ENCODE peak calls at places on chromosome 18, in five cellular contexts. C, R, U, H and O are unnamed samples.

GRCh38 chr18:24426398-24427294 is at the start of gene IMPACT:
- DNase-seq in C (peak), R (peak), U (peak), H (peak), O (peak)

GRCh38 chr18:36089001-36089400 is 21.6 kb upstream of the RPRD1A start:
- DNase-seq in H (no peak), U (no peak), R (peak), C (no peak), O (no peak)

GRCh38 chr18:69599377-69599776 is 198.7 kb downstream of the DOK6 start:
- DNase-seq in U (no peak), H (no peak), R (no peak), C (no peak), O (no peak)

GRCh38 chr18:79395761-79396404 is at the start of gene NFATC1:
- DNase-seq in R (peak), H (peak), C (no peak), U (no peak), O (no peak)

GRCh38 chr18:54845788-54846187 is 17.5 kb downstream of the RAB27B start:
- DNase-seq in U (no peak), R (peak), C (no peak), H (no peak), O (no peak)

GRCh38 chr18:73613706-73614340 is 533.8 kb downstream of the FBXO15 start:
- DNase-seq in C (no peak), H (no peak), U (no peak), R (peak), O (no peak)

GRCh38 chr18:475202-475624 is 25.3 kb downstream of the COLEC12 start:
- DNase-seq in H (no peak), U (no peak), C (no peak), R (peak), O (peak)

GRCh38 chr18:44725300-44726096 is 44.8 kb downstream of the SETBP1 start:
- DNase-seq in U (no peak), H (no peak), R (peak), C (peak), O (no peak)

GRCh38 chr18:48555465-48555995 is 16.7 kb downstream of the CTIF start:
- DNase-seq in R (no peak), C (no peak), H (no peak), U (no peak), O (no peak)

GRCh38 chr18:77177009-77177408 is 44.4 kb upstream of the MBP start:
- DNase-seq in U (no peak), C (no peak), H (no peak), R (peak), O (no peak)

GRCh38 chr18:58525517-58525916 is 103.4 kb downstream of the ALPK2 start:
- DNase-seq in R (peak), U (no peak), H (no peak), C (no peak), O (peak)

GRCh38 chr18:21053127-21053526 is 58.5 kb downstream of the ROCK1 start:
- DNase-seq in C (no peak), H (no peak), U (no peak), R (peak), O (peak)

GRCh38 chr18:48894266-48894600 is 56.5 kb downstream of the SMAD7 start:
- DNase-seq in R (no peak), U (no peak), H (peak), C (no peak), O (no peak)

GRCh38 chr18:47953471-47953931 is 23.0 kb upstream of the SMAD2 start:
- DNase-seq in C (no peak), U (peak), H (no peak), R (peak), O (peak)

GRCh38 chr18:72375628-72376027 is 168.5 kb downstream of the CBLN2 start:
- DNase-seq in U (no peak), R (no peak), C (no peak), H (no peak), O (peak)

GRCh38 chr18:45330170-45330594 is 285.1 kb upstream of the SLC14A2 start:
- DNase-seq in R (peak), H (no peak), C (no peak), U (no peak), O (no peak)

GRCh38 chr18:23133860-23134779 is 1.2 kb upstream of the CABLES1 start:
- DNase-seq in H (no peak), R (no peak), C (no peak), U (peak), O (no peak)

GRCh38 chr18:26741041-26741440 is 124.5 kb downstream of the AQP4 start:
- DNase-seq in R (peak), C (no peak), U (no peak), H (no peak), O (no peak)

GRCh38 chr18:79476918-79477685 is 81.4 kb downstream of the NFATC1 start:
- DNase-seq in R (no peak), U (no peak), C (no peak), H (no peak), O (no peak)

GRCh38 chr18:57921708-57922107 is 118.6 kb upstream of the ATP8B1 start:
- DNase-seq in C (no peak), H (no peak), R (peak), U (no peak), O (no peak)

GRCh38 chr18:38115201-38115600 is 549.6 kb upstream of the CELF4 start:
- DNase-seq in R (no peak), C (no peak), U (no peak), H (no peak), O (no peak)

GRCh38 chr18:79818036-79818435 is 20.3 kb downstream of the KCNG2 start:
- DNase-seq in C (no peak), H (no peak), R (peak), U (no peak), O (no peak)

GRCh38 chr18:58101291-58101706 is 57.3 kb downstream of the NEDD4L start:
- DNase-seq in H (no peak), U (no peak), R (no peak), C (no peak), O (no peak)

GRCh38 chr18:35672897-35673296 is 91.4 kb downstream of the GALNT1 start:
- DNase-seq in R (peak), U (no peak), H (no peak), C (no peak), O (no peak)

GRCh38 chr18:35616664-35617423 is 35.3 kb downstream of the GALNT1 start:
- DNase-seq in C (peak), H (no peak), U (no peak), R (peak), O (no peak)